ENCODE peak calls at places on chromosomes 16 and 17, in nine cellular contexts. Z, E, K, U, L, Q, F, V and X are unnamed samples.

GRCh38 chr17:2214047-2214717 is 89.4 kb downstream of the SMG6 start:
- DNase-seq in E (peak), K (peak), Q (no peak), U (no peak), Z (no peak), F (peak), L (no peak), V (peak), X (no peak)

GRCh38 chr17:4893721-4894560 is 5.4 kb upstream of the C17orf107 start:
- DNase-seq in E (no peak), Q (no peak), U (no peak), Z (no peak), L (no peak), V (no peak), F (no peak), K (no peak), X (no peak)

GRCh38 chr17:72719582-72720493 is 372.6 kb downstream of the SLC39A11 start:
- DNase-seq in V (peak), L (peak), K (peak), U (no peak), F (peak), Z (peak), Q (no peak), E (peak), X (no peak)

GRCh38 chr17:8153550-8153956 is 1.3 kb upstream of the PER1 start:
- DNase-seq in V (peak), Z (peak), E (peak), K (peak), Q (no peak), F (peak), L (no peak), U (no peak), X (no peak)

GRCh38 chr17:45666641-45667040 is 117.5 kb upstream of the CRHR1 start:
- DNase-seq in Z (no peak), L (no peak), Q (no peak), U (no peak), E (no peak), K (no peak), F (no peak), V (no peak), X (no peak)

GRCh38 chr16:81405702-81406113 is 38.9 kb upstream of the CMIP start:
- DNase-seq in Q (no peak), E (peak), L (no peak), Z (no peak), V (peak), U (no peak), K (no peak), F (peak), X (no peak)

GRCh38 chr16:10988879-10989278 is 44.5 kb downstream of the CLEC16A start:
- DNase-seq in E (no peak), Q (no peak), U (no peak), Z (no peak), K (no peak), F (no peak), L (no peak), V (no peak), X (no peak)

GRCh38 chr17:44345497-44346026 is 460 bp downstream of the GRN start:
- DNase-seq in F (peak), E (peak), Z (no peak), V (peak), L (peak), Q (no peak), K (peak), U (no peak), X (no peak)

GRCh38 chr16:83441523-83441922 is 366.3 kb upstream of the HSBP1 start:
- DNase-seq in U (no peak), K (no peak), V (peak), F (peak), L (no peak), Q (no peak), E (no peak), Z (no peak), X (no peak)

GRCh38 chr17:21345236-21345635 is 30.9 kb upstream of the KCNJ12 start:
- DNase-seq in Q (no peak), K (no peak), F (no peak), L (no peak), E (no peak), V (no peak), U (no peak), Z (no peak), X (no peak)

GRCh38 chr17:65473985-65474384 is 87.5 kb downstream of the AXIN2 start:
- DNase-seq in K (no peak), F (no peak), E (no peak), U (no peak), Q (no peak), L (no peak), V (no peak), Z (no peak), X (no peak)